ENCODE peak calls at places on chromosome 17, in four cellular contexts. F, Z, W and T are unnamed samples.
A peak's percentile ranks its signal among the peaks of the same experiment; 100 is the strongest.

GRCh38 chr17:46026815-46027125 is 27.7 kb downstream of the STH start:
- DNase-seq in F (no peak), Z (no peak), W (no peak), T (no peak)

GRCh38 chr17:65711671-65712276 is 150.3 kb upstream of the AXIN2 start:
- DNase-seq in F (no peak), Z (no peak), W (no peak), T (no peak)

GRCh38 chr17:68613739-68614298 is 12.7 kb upstream of the FAM20A start:
- DNase-seq in F (peak; percentile 46), Z (no peak), W (peak; percentile 74), T (peak; percentile 91)

GRCh38 chr17:76523084-76524037 is 14.1 kb downstream of the CYGB start:
- DNase-seq in F (peak; percentile 95), Z (no peak), W (peak; percentile 77), T (peak; percentile 88)

GRCh38 chr17:83090424-83091256 is 11.2 kb downstream of the METRNL start:
- DNase-seq in F (no peak), Z (no peak), W (no peak), T (no peak)

GRCh38 chr17:49076575-49077384 is 55.8 kb upstream of the B4GALNT2 start:
- DNase-seq in F (no peak), Z (peak; percentile 86), W (peak; percentile 79), T (peak; percentile 97)

GRCh38 chr17:69760562-69760961 is 314.5 kb upstream of the KCNJ16 start:
- DNase-seq in F (no peak), Z (no peak), W (peak; percentile 20), T (no peak)

GRCh38 chr17:49574945-49575523 is 637 bp upstream of the NXPH3 start:
- DNase-seq in F (peak; percentile 27), Z (no peak), W (no peak), T (no peak)

GRCh38 chr17:75289122-75289831 is at the start of gene SLC25A19:
- DNase-seq in F (peak; percentile 99), Z (peak; percentile 97), W (peak; percentile 99), T (peak; percentile 99)

GRCh38 chr17:77841742-77842141 is 116.8 kb upstream of the TNRC6C start:
- DNase-seq in F (no peak), Z (no peak), W (no peak), T (no peak)

GRCh38 chr17:27485711-27486495 is 29.7 kb downstream of the KSR1 start:
- DNase-seq in F (no peak), Z (no peak), W (no peak), T (no peak)

GRCh38 chr17:68161644-68162428 is 86.0 kb upstream of the AMZ2 start:
- DNase-seq in F (no peak), Z (peak; percentile 72), W (peak; percentile 16), T (peak; percentile 66)

GRCh38 chr17:78164748-78165607 is 3.4 kb upstream of the SYNGR2 start:
- DNase-seq in F (peak; percentile 32), Z (no peak), W (no peak), T (no peak)

GRCh38 chr17:78337244-78338109 is 22.4 kb downstream of the SOCS3 start:
- DNase-seq in F (no peak), Z (peak; percentile 71), W (peak; percentile 98), T (peak; percentile 98)

GRCh38 chr17:9402590-9403199 is 172.9 kb downstream of the STX8 start:
- DNase-seq in F (peak; percentile 37), Z (no peak), W (peak; percentile 48), T (peak; percentile 55)

GRCh38 chr17:19996502-19996901 is 12.7 kb upstream of the SPECC1 start:
- DNase-seq in F (no peak), Z (no peak), W (no peak), T (no peak)

GRCh38 chr17:17824119-17824779 is 12.5 kb downstream of the SREBF1 start:
- DNase-seq in F (peak; percentile 76), Z (no peak), W (no peak), T (no peak)

GRCh38 chr17:70855401-70856054 is 686.2 kb downstream of the KCNJ2 start:
- DNase-seq in F (no peak), Z (no peak), W (peak; percentile 1), T (peak; percentile 87)

GRCh38 chr17:68790931-68791330 is 164.3 kb downstream of the ABCA8 start:
- DNase-seq in F (no peak), Z (no peak), W (peak; percentile 61), T (no peak)

GRCh38 chr17:44212507-44213402 is 6.7 kb downstream of the UBTF start:
- DNase-seq in F (no peak), Z (no peak), W (no peak), T (no peak)

GRCh38 chr17:53950858-53951250 is 128.1 kb downstream of the KIF2B start:
- DNase-seq in F (no peak), Z (no peak), W (no peak), T (no peak)

GRCh38 chr17:47239663-47240374 is 13.8 kb upstream of the ITGB3 start:
- DNase-seq in F (peak; percentile 77), Z (peak; percentile 97), W (peak; percentile 99), T (peak; percentile 100)

GRCh38 chr17:82407255-82407654 is 10.9 kb upstream of the HEXD start:
- DNase-seq in F (no peak), Z (no peak), W (no peak), T (peak; percentile 6)

GRCh38 chr17:47358652-47359051 is 34.9 kb downstream of the EFCAB13 start:
- DNase-seq in F (no peak), Z (no peak), W (no peak), T (no peak)

GRCh38 chr17:73532441-73532901 is 111.8 kb downstream of the SDK2 start:
- DNase-seq in F (peak; percentile 88), Z (no peak), W (no peak), T (no peak)
- H3K9me2 ChIP-seq in F (no peaks in the 10 kb centered on the region), Z (no peaks in the 10 kb centered on the region), W (no peaks in the 10 kb centered on the region), T (no peaks in the 10 kb centered on the region)

GRCh38 chr17:79681101-79681621 is 49.6 kb upstream of the ENPP7 start:
- DNase-seq in F (no peak), Z (no peak), W (no peak), T (no peak)

GRCh38 chr17:79679631-79680340 is 51.0 kb upstream of the ENPP7 start:
- DNase-seq in F (no peak), Z (no peak), W (no peak), T (no peak)

GRCh38 chr17:79681628-79682261 is 49.0 kb upstream of the ENPP7 start:
- DNase-seq in F (no peak), Z (no peak), W (no peak), T (no peak)

GRCh38 chr17:79678856-79679255 is 51.9 kb upstream of the ENPP7 start:
- DNase-seq in F (no peak), Z (no peak), W (no peak), T (no peak)

GRCh38 chr17:79680381-79680780 is 50.4 kb upstream of the ENPP7 start:
- DNase-seq in F (no peak), Z (no peak), W (no peak), T (no peak)
- H3F3A ChIP-seq in F (no peaks in the 10 kb centered on the region), Z (no peaks in the 10 kb centered on the region), W (no peaks in the 10 kb centered on the region), T (no peaks in the 10 kb centered on the region)

DNA sequence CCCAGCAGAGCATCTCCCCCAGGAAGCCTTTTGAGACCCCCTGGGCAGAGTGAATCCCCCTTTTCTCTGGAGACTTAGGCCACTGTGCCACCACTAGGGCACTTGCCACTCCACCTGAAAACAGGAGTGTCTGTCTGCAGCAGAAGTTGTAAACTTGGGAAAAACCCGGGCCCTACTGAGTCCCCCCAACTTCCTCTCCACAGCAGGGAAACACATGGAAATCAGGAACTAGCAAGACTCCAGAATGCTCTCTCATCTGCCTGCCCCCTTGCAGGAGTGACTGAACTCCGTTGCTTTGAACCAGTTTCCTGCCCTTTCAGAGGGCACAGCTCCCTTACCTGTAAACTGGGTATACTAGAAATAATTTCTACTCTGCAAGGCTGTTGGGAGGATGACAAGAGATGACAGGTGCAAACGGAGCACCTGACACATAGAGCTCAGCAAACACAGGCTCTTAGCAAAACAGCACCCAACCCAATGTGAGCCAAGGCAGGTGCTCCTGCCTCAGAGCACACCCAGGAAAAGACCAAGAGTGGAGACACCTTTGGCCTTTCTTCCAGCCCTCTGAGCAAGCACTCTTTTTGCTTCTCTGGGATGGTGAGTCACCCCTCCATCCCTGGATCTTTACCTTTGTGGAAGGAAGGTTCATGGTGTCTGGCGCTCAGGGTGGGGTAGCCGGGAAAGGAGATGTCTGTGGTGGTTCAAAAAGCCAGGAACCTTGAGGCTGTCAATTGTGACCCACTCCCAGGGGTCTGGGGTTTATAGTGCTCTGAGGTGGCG is at the start of gene HCRT:
- DNase-seq in F (no peak), Z (no peak), W (no peak), T (no peak)
- H3K27ac ChIP-seq in F (no peak within 1 kb of the TSS), Z (no peak within 1 kb of the TSS), W (no peak within 1 kb of the TSS), T (no peak within 1 kb of the TSS)

GRCh38 chr17:73634629-73635028 is 9.6 kb downstream of the SDK2 start:
- DNase-seq in F (no peak), Z (no peak), W (no peak), T (no peak)

GRCh38 chr17:73630531-73630930 is 13.7 kb downstream of the SDK2 start:
- DNase-seq in F (no peak), Z (no peak), W (no peak), T (no peak)

GRCh38 chr17:73633736-73634135 is 10.5 kb downstream of the SDK2 start:
- DNase-seq in F (no peak), Z (no peak), W (no peak), T (no peak)

GRCh38 chr17:73630957-73631595 is 13.2 kb downstream of the SDK2 start:
- DNase-seq in F (no peak), Z (no peak), W (no peak), T (no peak)

GRCh38 chr17:73632513-73632912 is 11.7 kb downstream of the SDK2 start:
- DNase-seq in F (no peak), Z (no peak), W (no peak), T (no peak)
- H3K9me2 ChIP-seq in F (no peaks in the 10 kb centered on the region), Z (no peaks in the 10 kb centered on the region), W (no peaks in the 10 kb centered on the region), T (no peaks in the 10 kb centered on the region)

GRCh38 chr17:2869604-2870003 is 73.4 kb downstream of the RAP1GAP2 start:
- DNase-seq in F (no peak), Z (no peak), W (no peak), T (no peak)

GRCh38 chr17:2871720-2872119 is 75.5 kb downstream of the RAP1GAP2 start:
- DNase-seq in F (no peak), Z (no peak), W (no peak), T (peak; percentile 22)

GRCh38 chr17:2871205-2871604 is 75.0 kb downstream of the RAP1GAP2 start:
- DNase-seq in F (no peak), Z (no peak), W (no peak), T (no peak)

GRCh38 chr17:2874211-2874686 is 78.0 kb downstream of the RAP1GAP2 start:
- DNase-seq in F (no peak), Z (no peak), W (no peak), T (peak; percentile 50)

DNA sequence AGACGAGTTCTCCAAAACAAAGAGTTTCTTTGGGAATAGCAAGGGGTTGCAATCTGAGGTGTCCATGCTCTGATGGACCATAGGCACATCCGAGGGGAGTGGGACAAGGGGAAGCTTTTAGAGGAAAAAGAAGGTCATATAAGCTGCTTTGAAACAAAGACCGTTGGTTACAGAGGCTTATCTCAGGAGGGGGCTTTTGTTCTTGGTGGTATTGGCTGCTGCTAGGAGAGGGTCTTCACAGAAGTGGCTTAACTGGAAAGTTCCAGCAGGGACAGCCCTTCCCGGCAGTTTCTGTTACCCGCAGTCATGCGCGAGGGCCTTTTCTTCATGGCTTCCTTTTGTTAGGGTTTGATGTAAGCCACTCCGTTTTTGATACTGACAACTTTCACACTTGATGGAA is 76.0 kb downstream of the RAP1GAP2 start:
- DNase-seq in F (no peak), Z (no peak), W (no peak), T (no peak)
- H3F3A ChIP-seq in F (no peaks in the 10 kb centered on the region), Z (no peaks in the 10 kb centered on the region), W (no peaks in the 10 kb centered on the region), T (no peaks in the 10 kb centered on the region)

DNA sequence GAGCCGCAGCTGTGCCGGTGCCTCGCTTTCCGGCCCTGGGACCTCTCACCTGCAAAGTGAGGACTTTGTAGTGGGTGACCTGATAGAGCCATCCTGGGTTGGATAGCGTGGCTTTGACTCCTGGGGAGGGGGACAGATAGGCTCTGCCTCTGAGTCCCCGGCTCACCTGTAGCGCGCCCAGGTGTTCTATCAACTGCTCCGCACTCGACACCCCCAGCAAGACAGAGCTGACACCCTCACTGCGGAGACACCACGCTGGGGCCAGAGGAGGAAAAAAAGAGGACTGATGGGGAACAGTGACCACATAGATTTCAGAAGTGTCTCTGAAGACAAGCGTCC is 6.4 kb downstream of the KCNAB3 start:
- DNase-seq in F (no peak), Z (no peak), W (no peak), T (no peak)
- H3K27ac ChIP-seq in F (no peak overlapping the region), Z (no peak overlapping the region), W (no peak overlapping the region), T (no peak overlapping the region)